ENCODE peak calls at places on chromosomes 3 and 15, in four cellular contexts. Y is astrocyte of the spinal cord, D is globus pallidus, P is mesenchymal stem cell. V is an unnamed sample.

GRCh38 chr3:131218196-131218595 is 163.4 kb upstream of the NUDT16 start:
- DNase-seq in Y (peak), D (no peak), P (no peak), V (no peak)

GRCh38 chr3:36677331-36678007 is 86.9 kb downstream of the DCLK3 start:
- DNase-seq in Y (peak), D (no peak), P (peak), V (no peak)

GRCh38 chr3:15171096-15171495 is 35.0 kb upstream of the CAPN7 start:
- DNase-seq in Y (peak), D (no peak), P (peak), V (no peak)

GRCh38 chr15:34038404-34039179 is 412 bp downstream of the AVEN start:
- DNase-seq in Y (peak), D (peak), P (peak), V (peak)

GRCh38 chr3:143294183-143294582 is 174.6 kb downstream of the CHST2 start:
- DNase-seq in Y (no peak), D (no peak), P (no peak), V (no peak)

GRCh38 chr15:78388865-78389264 is 48.7 kb downstream of the CRABP1 start:
- DNase-seq in Y (no peak), D (no peak), P (no peak), V (no peak)

GRCh38 chr3:189630667-189631372 is 369 bp upstream of the TP63 start:
- DNase-seq in Y (peak), D (no peak), P (no peak), V (no peak)

GRCh38 chr15:76343313-76343996 is 6.9 kb downstream of the ISL2 start:
- DNase-seq in Y (no peak), D (no peak), P (no peak), V (no peak)

GRCh38 chr15:64324513-64324912 is 31.5 kb downstream of the CSNK1G1 start:
- DNase-seq in Y (no peak), D (no peak), P (peak), V (no peak)

GRCh38 chr3:113287818-113288648 is 76.7 kb downstream of the BOC start:
- DNase-seq in Y (peak), D (peak), P (peak), V (peak)

GRCh38 chr3:150057227-150057626 is 86.5 kb upstream of the PFN2 start:
- DNase-seq in Y (no peak), D (no peak), P (no peak), V (no peak)

GRCh38 chr3:14605070-14605469 is 46.5 kb upstream of the CCDC174 start:
- DNase-seq in Y (no peak), D (no peak), P (no peak), V (no peak)

GRCh38 chr15:40999190-40999589 is 45.9 kb downstream of the CHAC1 start:
- DNase-seq in Y (peak), D (no peak), P (peak), V (no peak)

GRCh38 chr15:59751552-59752413 is 62.7 kb upstream of the BNIP2 start:
- DNase-seq in Y (no peak), D (peak), P (no peak), V (no peak)

GRCh38 chr3:189410522-189410921 is 220.7 kb upstream of the TP63 start:
- DNase-seq in Y (no peak), D (no peak), P (no peak), V (no peak)

GRCh38 chr3:142272200-142272891 is 47.0 kb upstream of the GK5 start:
- DNase-seq in Y (peak), D (peak), P (peak), V (no peak)

GRCh38 chr3:130725746-130726145 is 20.9 kb downstream of the PIK3R4 start:
- DNase-seq in Y (no peak), D (no peak), P (no peak), V (no peak)

GRCh38 chr3:10474847-10475246 is 30.5 kb downstream of the ATP2B2 start:
- DNase-seq in Y (no peak), D (no peak), P (no peak), V (no peak)

GRCh38 chr3:127729556-127730056 is 56.9 kb downstream of the ABTB1 start:
- DNase-seq in Y (no peak), D (peak), P (peak), V (no peak)

GRCh38 chr3:168977696-168978374 is 685.7 kb downstream of the MECOM start:
- DNase-seq in Y (peak), D (no peak), P (no peak), V (no peak)

GRCh38 chr15:75452364-75452967 is 976 bp upstream of the SIN3A start:
- DNase-seq in Y (peak), D (peak), P (peak), V (peak)

GRCh38 chr15:91257755-91258435 is 157.8 kb downstream of the SV2B start:
- DNase-seq in Y (no peak), D (no peak), P (no peak), V (no peak)

GRCh38 chr15:68298882-68299381 is 21.4 kb downstream of the FEM1B start:
- DNase-seq in Y (no peak), D (peak), P (peak), V (no peak)

GRCh38 chr15:28079313-28079969 is 19.7 kb downstream of the OCA2 start:
- DNase-seq in Y (no peak), D (no peak), P (no peak), V (no peak)

GRCh38 chr15:23835944-23836343 is 148.8 kb upstream of the NDN start:
- DNase-seq in Y (no peak), D (no peak), P (no peak), V (no peak)

GRCh38 chr15:81357178-81357686 is 16.8 kb downstream of the TMC3 start:
- DNase-seq in Y (no peak), D (no peak), P (no peak), V (no peak)

GRCh38 chr15:89305395-89305794 is 29.2 kb downstream of the POLG start:
- DNase-seq in Y (no peak), D (no peak), P (no peak), V (no peak)

GRCh38 chr15:77838061-77838460 is 205.3 kb upstream of the LINGO1 start:
- DNase-seq in Y (peak), D (no peak), P (no peak), V (no peak)

GRCh38 chr3:102057781-102058421 is 208.6 kb downstream of the NFKBIZ start:
- DNase-seq in Y (no peak), D (no peak), P (no peak), V (no peak)

GRCh38 chr3:171159024-171159821 is 132.7 kb upstream of the SLC2A2 start:
- DNase-seq in Y (no peak), D (peak), P (no peak), V (no peak)

GRCh38 chr3:180085122-180085710 is 48.5 kb upstream of the PEX5L start:
- DNase-seq in Y (no peak), D (no peak), P (no peak), V (peak)

GRCh38 chr3:154967090-154967489 is 113.0 kb upstream of the MME start:
- DNase-seq in Y (no peak), D (no peak), P (no peak), V (no peak)

GRCh38 chr3:48564022-48564421 is 441 bp upstream of the UCN2 start:
- DNase-seq in Y (peak), D (peak), P (peak), V (no peak)

GRCh38 chr15:70629735-70630273 is 133.6 kb downstream of the UACA start:
- DNase-seq in Y (no peak), D (no peak), P (no peak), V (no peak)

GRCh38 chr3:112109313-112109712 is 23.1 kb downstream of the C3orf52 start:
- DNase-seq in Y (no peak), D (no peak), P (no peak), V (no peak)

GRCh38 chr3:179322481-179323196 is at the start of gene ZNF639:
- DNase-seq in Y (peak), D (peak), P (peak), V (peak)

GRCh38 chr15:43118829-43119228 is 13.0 kb upstream of the UBR1 start:
- DNase-seq in Y (no peak), D (no peak), P (no peak), V (no peak)

GRCh38 chr3:196138927-196139680 is 57.2 kb upstream of the TFRC start:
- DNase-seq in Y (no peak), D (no peak), P (no peak), V (no peak)

V was measured in WERI-Rb-1.